ENCODE peak calls at places on chromosomes 2 and 18, in seven cellular contexts. Z is PC-3, T is OCI-LY7, A is A549, W is coronary artery, G is HepG2, N is fibroblast of mammary gland. F is an unnamed sample.

GRCh38 chr2:225022188-225022587 is 20.1 kb downstream of the DOCK10 start:
- DNase-seq in N (no peak), Z (peak), W (no peak), A (no peak), T (no peak), G (no peak), F (no peak)

GRCh38 chr2:140863713-140864112 is 1267.1 kb downstream of the LRP1B start:
- DNase-seq in G (peak), W (no peak), Z (peak), A (peak), N (peak), T (peak), F (no peak)

GRCh38 chr18:11857177-11857887 is 6.1 kb downstream of the CHMP1B start:
- DNase-seq in G (peak), N (peak), A (peak), Z (peak), T (no peak), W (peak), F (no peak)

GRCh38 chr2:46803911-46804670 is 111.5 kb downstream of the MCFD2 start:
- DNase-seq in A (no peak), Z (peak), T (no peak), G (no peak), N (peak), W (no peak), F (no peak)

GRCh38 chr2:120303177-120303576 is 42.8 kb upstream of the INHBB start:
- DNase-seq in G (no peak), T (no peak), Z (no peak), W (no peak), A (no peak), N (no peak), F (no peak)

GRCh38 chr2:206982360-206982759 is 43.0 kb downstream of the CPO start:
- DNase-seq in G (no peak), W (no peak), N (no peak), T (no peak), Z (no peak), A (no peak), F (no peak)

GRCh38 chr2:68565858-68566257 is 77.5 kb upstream of the PROKR1 start:
- DNase-seq in N (peak), G (peak), T (no peak), Z (peak), W (no peak), A (peak), F (no peak)

GRCh38 chr2:171161425-171162289 is 964 bp upstream of the TLK1 start:
- DNase-seq in A (no peak), G (no peak), T (peak), Z (no peak), N (no peak), W (no peak), F (no peak)

GRCh38 chr2:191404568-191404991 is 159.4 kb downstream of the MYO1B start:
- DNase-seq in G (no peak), Z (peak), T (no peak), W (no peak), A (no peak), N (no peak), F (no peak)

GRCh38 chr2:113974727-113975126 is 84.8 kb downstream of the ACTR3 start:
- DNase-seq in Z (no peak), W (no peak), T (no peak), A (no peak), N (no peak), G (peak), F (no peak)

GRCh38 chr2:932320-933221 is 18.1 kb upstream of the SNTG2 start:
- DNase-seq in W (no peak), Z (no peak), T (no peak), A (no peak), G (no peak), N (no peak), F (no peak)

GRCh38 chr18:13235981-13236380 is 17.4 kb downstream of the LDLRAD4 start:
- DNase-seq in G (no peak), A (no peak), N (no peak), W (peak), Z (no peak), T (no peak), F (no peak)

GRCh38 chr2:240620149-240620731 is 5.0 kb upstream of the GPR35 start:
- DNase-seq in A (no peak), N (no peak), W (no peak), Z (no peak), T (no peak), G (no peak), F (no peak)

GRCh38 chr2:72544554-72544953 is 281.3 kb downstream of the EXOC6B start:
- DNase-seq in N (no peak), Z (no peak), G (no peak), A (no peak), W (no peak), T (no peak), F (no peak)

GRCh38 chr2:177532567-177532966 is 140.0 kb downstream of the AGPS start:
- DNase-seq in A (no peak), Z (no peak), W (no peak), T (no peak), N (no peak), G (no peak), F (no peak)

GRCh38 chr2:149146876-149147275 is 108.4 kb downstream of the LYPD6B start:
- DNase-seq in W (no peak), A (no peak), N (no peak), Z (no peak), G (no peak), T (no peak), F (no peak)

GRCh38 chr2:10977636-10978035 is 65.9 kb downstream of the KCNF1 start:
- DNase-seq in N (no peak), G (no peak), Z (no peak), A (no peak), W (no peak), T (no peak), F (no peak)

GRCh38 chr18:49476664-49477411 is 10.2 kb downstream of the C18orf32 start:
- DNase-seq in A (peak), Z (peak), G (no peak), N (peak), T (no peak), W (no peak), F (no peak)

GRCh38 chr2:18516112-18516511 is 44.3 kb downstream of the RDH14 start:
- DNase-seq in N (peak), A (no peak), T (no peak), W (no peak), G (no peak), Z (peak), F (no peak)

GRCh38 chr2:109447811-109448210 is 166.0 kb downstream of the SEPTIN10 start:
- DNase-seq in Z (no peak), A (no peak), W (peak), N (no peak), T (no peak), G (no peak), F (no peak)

GRCh38 chr2:102637358-102637757 is 18.0 kb downstream of the SLC9A2 start:
- DNase-seq in T (no peak), N (no peak), G (no peak), A (no peak), W (no peak), Z (peak), F (no peak)

GRCh38 chr2:51919395-51919794 is 887.5 kb upstream of the NRXN1 start:
- DNase-seq in G (no peak), T (no peak), W (no peak), Z (peak), A (no peak), N (peak), F (no peak)

GRCh38 chr2:44582363-44583008 is 220.7 kb downstream of the CAMKMT start:
- DNase-seq in T (no peak), N (peak), A (no peak), W (no peak), Z (peak), G (no peak), F (no peak)

GRCh38 chr2:152647417-152648010 is 69.7 kb downstream of the PRPF40A start:
- DNase-seq in N (peak), W (no peak), Z (no peak), A (no peak), T (no peak), G (no peak), F (no peak)

DNA sequence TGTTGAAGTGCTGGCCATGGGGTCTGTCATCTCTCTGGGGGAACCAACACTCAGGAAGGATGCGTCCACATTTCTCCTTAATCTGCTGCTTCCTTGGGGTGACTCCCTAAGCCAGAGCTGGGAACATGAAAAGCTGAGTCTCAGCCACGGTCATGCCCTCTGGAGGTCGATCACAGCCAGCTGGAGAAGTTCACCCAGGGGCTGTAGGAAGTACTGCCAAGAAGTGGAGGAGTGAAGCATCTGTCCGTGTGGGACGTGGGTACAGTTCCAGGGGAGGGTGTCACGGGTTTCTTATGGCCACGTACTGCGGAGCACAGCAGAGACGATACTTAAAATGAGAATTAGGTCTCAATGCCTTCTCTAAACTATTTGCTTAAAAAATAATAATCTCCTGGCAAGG is 42.4 kb upstream of the IGFBP2 start:
- DNase-seq in Z (no peak), W (no peak), T (no peak), N (peak), G (no peak), A (peak), F (no peak)
- TF ChIP-seq CTCF in Z (no peak), W (no peak), T (no peak), N (no peak), G (peak), A (no peak), F (no peak)

DNA sequence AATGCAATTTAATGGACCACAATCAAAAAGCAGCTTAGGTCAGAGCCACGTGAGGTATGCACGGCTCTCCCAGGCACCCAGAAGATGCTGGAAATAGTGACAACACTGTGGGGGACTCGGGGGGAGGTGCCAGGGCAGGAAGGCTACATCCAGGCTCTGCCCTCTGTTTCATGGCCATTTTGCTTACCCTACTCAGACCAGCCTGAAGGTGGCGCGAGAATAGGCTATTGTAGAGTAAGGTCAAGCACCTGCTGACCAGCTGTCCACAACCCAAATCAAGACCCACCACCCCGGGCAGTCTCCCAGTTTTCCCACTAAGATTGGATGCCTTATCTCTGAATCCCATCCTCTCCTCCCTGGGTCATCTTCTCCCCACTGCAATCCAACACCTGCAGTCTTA is 115.7 kb downstream of the VIT start:
- DNase-seq in A (peak), N (peak), Z (peak), W (no peak), T (no peak), G (peak), F (no peak)
- TF ChIP-seq CTCF in A (no peak), N (peak), Z (peak), W (no peak), T (peak), G (peak), F (no peak)

DNA sequence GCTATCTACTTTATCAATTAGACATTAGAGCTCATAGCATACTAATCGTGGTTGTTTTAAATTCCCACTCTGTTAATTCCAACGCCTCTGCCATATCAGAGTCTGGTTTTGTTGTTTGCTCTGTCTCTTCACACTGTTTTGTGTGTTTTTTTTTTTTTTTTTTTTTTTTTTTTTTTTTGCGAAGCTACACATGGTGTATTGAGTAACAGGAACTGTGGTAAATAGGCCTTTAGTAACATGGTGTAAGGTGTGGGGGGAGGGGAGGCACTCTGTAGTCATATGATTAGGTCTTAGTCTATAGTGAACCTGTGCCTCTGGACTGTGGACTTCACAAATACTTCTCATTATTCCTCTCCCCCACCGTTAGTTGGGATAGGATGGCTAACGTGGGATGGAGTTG is 370.7 kb upstream of the RAB12 start:
- DNase-seq in N (peak), G (peak), Z (no peak), A (no peak), W (no peak), T (no peak), F (no peak)
- TF ChIP-seq CTCF in N (no peak), G (no peak), Z (no peak), A (no peak), W (no peak), T (no peak), F (no peak)

DNA sequence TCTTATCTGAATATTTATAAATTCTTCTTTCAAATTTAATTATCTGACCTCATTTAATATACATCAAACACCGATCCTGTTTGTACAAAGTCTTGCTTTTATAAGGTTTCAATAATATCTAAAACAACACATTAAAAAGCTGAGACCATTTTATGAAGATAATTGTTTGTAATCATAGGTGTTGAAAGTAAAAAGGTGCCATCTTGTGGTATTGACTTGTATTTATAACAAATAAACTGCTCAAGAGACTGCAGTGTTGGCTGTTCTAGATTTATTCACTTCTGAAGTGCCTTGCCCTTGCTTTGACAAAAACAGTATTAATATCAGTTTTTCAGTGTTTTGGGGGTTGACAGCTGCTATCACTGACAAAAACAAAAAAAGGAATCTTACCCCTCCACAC is 286.8 kb upstream of the HNMT start:
- DNase-seq in A (no peak), T (peak), W (no peak), Z (no peak), G (no peak), N (no peak), F (no peak)
- TF ChIP-seq CTCF in A (no peak), T (peak), W (no peak), Z (peak), G (peak), N (no peak), F (no peak)

DNA sequence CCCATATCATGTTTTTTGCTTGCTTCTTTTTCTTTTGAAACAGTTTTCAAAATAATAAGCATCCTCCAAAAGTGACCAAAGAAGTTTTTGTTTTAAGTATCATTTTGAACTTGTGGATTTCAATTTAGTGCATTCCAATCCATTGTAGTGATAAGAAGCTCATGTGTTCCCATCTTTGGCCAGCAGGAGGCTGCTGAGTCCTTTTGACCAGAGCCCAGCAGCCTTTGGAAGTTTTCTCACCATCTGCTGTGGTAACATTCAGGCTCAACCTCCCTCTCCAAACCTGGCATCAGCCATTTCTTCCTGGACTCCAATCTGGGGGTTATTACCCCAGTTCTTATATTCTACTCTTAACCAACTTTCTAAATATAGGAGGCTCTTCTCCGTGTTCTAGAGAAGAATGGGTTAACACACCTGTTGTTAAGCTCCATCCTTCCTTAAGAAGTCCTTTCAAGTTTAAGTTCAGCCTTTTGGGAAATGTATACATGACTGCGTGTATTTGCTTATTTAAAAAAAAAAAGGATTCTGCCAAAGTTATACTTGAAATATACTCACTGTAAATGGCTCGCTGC is 39.0 kb upstream of the MAL start:
- DNase-seq in N (peak), A (peak), T (peak), W (no peak), G (peak), Z (peak), F (peak)
- TF ChIP-seq CTCF in N (peak), A (peak), T (peak), W (peak), G (peak), Z (peak), F (peak)

GRCh38 chr18:9738266-9738969 is 30.3 kb downstream of the RAB31 start:
- DNase-seq in Z (no peak), W (peak), T (no peak), A (no peak), G (no peak), N (no peak), F (no peak)

GRCh38 chr18:9740076-9740475 is 32.0 kb downstream of the RAB31 start:
- DNase-seq in A (no peak), N (no peak), T (no peak), Z (peak), W (no peak), G (no peak), F (no peak)

GRCh38 chr18:9737814-9738160 is 29.7 kb downstream of the RAB31 start:
- DNase-seq in W (peak), G (no peak), T (no peak), A (no peak), N (no peak), Z (peak), F (no peak)

GRCh38 chr18:9741461-9741820 is 33.3 kb downstream of the RAB31 start:
- DNase-seq in G (no peak), T (no peak), A (no peak), Z (no peak), N (no peak), W (no peak), F (no peak)

GRCh38 chr18:9739516-9739915 is 31.4 kb downstream of the RAB31 start:
- DNase-seq in G (no peak), W (no peak), N (no peak), T (no peak), A (no peak), Z (no peak), F (no peak)
- TF ChIP-seq CTCF in G (no peak), W (no peak), N (no peak), T (no peak), A (no peak), Z (no peak), F (no peak)

GRCh38 chr2:214376631-214377624 is 33.9 kb upstream of the VWC2L start:
- DNase-seq in N (no peak), G (no peak), Z (peak), A (no peak), T (no peak), W (no peak), F (no peak)

GRCh38 chr2:214379227-214379626 is 31.6 kb upstream of the VWC2L start:
- DNase-seq in N (no peak), A (no peak), G (no peak), Z (peak), W (no peak), T (no peak), F (no peak)

GRCh38 chr2:214382229-214382628 is 28.6 kb upstream of the VWC2L start:
- DNase-seq in G (no peak), T (no peak), Z (peak), N (no peak), A (no peak), W (no peak), F (no peak)

GRCh38 chr2:214378455-214379103 is 32.3 kb upstream of the VWC2L start:
- DNase-seq in W (no peak), N (no peak), G (no peak), A (no peak), Z (peak), T (no peak), F (no peak)
- TF ChIP-seq CTCF in W (no peak), N (no peak), G (no peak), A (no peak), Z (peak), T (peak), F (no peak)